ENCODE peak calls at places on chromosomes 6 and 20, in seven cellular contexts. U is esophagus squamous epithelium, P is H1, J is spleen, K is tibial nerve, N is upper lobe of left lung, D is adrenal gland. H is an unnamed sample.

GRCh38 chr6:67252663-67253062 is 1382.4 kb upstream of the ADGRB3 start:
- DNase-seq in N (no peak), J (no peak), U (no peak), K (no peak), P (no peak), D (peak; percentile 61), H (no peak)

GRCh38 chr6:168411793-168412192 is 29.2 kb upstream of the SMOC2 start:
- DNase-seq in D (peak; percentile 2), P (peak; percentile 34), K (no peak), J (no peak), N (no peak), U (no peak), H (no peak)

GRCh38 chr6:43986177-43986825 is 141.0 kb downstream of the MRPL14 start:
- DNase-seq in U (no peak), N (no peak), K (no peak), D (no peak), P (no peak), J (no peak), H (no peak)

GRCh38 chr6:13496508-13497180 is 9.2 kb upstream of the GFOD1 start:
- DNase-seq in N (no peak), P (no peak), K (no peak), J (no peak), U (no peak), D (no peak), H (no peak)

GRCh38 chr20:4638826-4639225 is 82.9 kb upstream of the PRND start:
- DNase-seq in P (no peak), D (no peak), K (no peak), J (no peak), N (no peak), U (no peak), H (no peak)

GRCh38 chr6:90454835-90455427 is 131.9 kb downstream of the MAP3K7 start:
- DNase-seq in J (no peak), U (no peak), P (no peak), N (no peak), K (no peak), D (no peak), H (no peak)

GRCh38 chr6:24543683-24544082 is 48.9 kb downstream of the ALDH5A1 start:
- DNase-seq in U (no peak), D (no peak), K (no peak), N (no peak), P (no peak), J (no peak), H (no peak)

GRCh38 chr6:101000334-101000733 is 119.2 kb upstream of the ASCC3 start:
- DNase-seq in N (peak; percentile 28), D (no peak), P (no peak), U (no peak), K (no peak), J (no peak), H (no peak)

GRCh38 chr20:6959900-6960312 is 192.4 kb downstream of the BMP2 start:
- DNase-seq in J (no peak), D (no peak), U (no peak), K (no peak), N (no peak), P (no peak), H (no peak)

GRCh38 chr6:27592481-27593199 is 119.7 kb upstream of the ZNF184 start:
- DNase-seq in D (no peak), J (no peak), P (peak; percentile 92), N (no peak), K (no peak), U (no peak), H (no peak)
- H3K4me3 ChIP-seq in D (no peak overlapping the region), J (no peak overlapping the region), P (peak overlapping the region; percentile 94), N (no peak overlapping the region), K (peak overlapping the region; percentile 13), U (peak overlapping the region; percentile 37), H (no peak overlapping the region)

GRCh38 chr6:25928562-25929324 is 1.7 kb downstream of the SLC17A2 start:
- DNase-seq in U (no peak), P (no peak), K (no peak), J (no peak), N (no peak), D (no peak), H (no peak)
- TF ChIP-seq POLR2A in U (no peak), P (no peak), K (no peak), J (no peak), N (no peak), D (no peak), H (no peak)

GRCh38 chr20:32513031-32513866 is 71.9 kb downstream of the NOL4L start:
- DNase-seq in J (no peak), P (no peak), K (no peak), N (no peak), U (no peak), D (no peak), H (no peak)
- H3K4me3 ChIP-seq in J (no peak overlapping the region), P (no peak overlapping the region), K (no peak overlapping the region), N (no peak overlapping the region), U (no peak overlapping the region), D (no peak overlapping the region), H (no peak overlapping the region)

GRCh38 chr6:82362144-82362543 is 1.5 kb upstream of the TPBG start:
- DNase-seq in N (no peak), U (no peak), P (no peak), D (no peak), K (no peak), J (no peak), H (no peak)

GRCh38 chr6:82362868-82363267 is 749 bp upstream of the TPBG start:
- DNase-seq in D (no peak), P (no peak), K (no peak), N (no peak), J (no peak), U (no peak), H (no peak)

GRCh38 chr6:82365011-82365751 is 1.6 kb downstream of the TPBG start:
- DNase-seq in P (peak; percentile 75), N (peak; percentile 25), K (no peak), D (no peak), U (no peak), J (peak; percentile 74), H (no peak)

GRCh38 chr6:82364087-82365010 is 732 bp downstream of the TPBG start:
- DNase-seq in P (peak; percentile 83), D (no peak), N (peak; percentile 39), K (peak; percentile 33), U (no peak), J (peak; percentile 76), H (peak; percentile 92)

GRCh38 chr6:82363368-82364086 is at the start of gene TPBG:
- DNase-seq in U (no peak), D (peak; percentile 51), K (peak; percentile 19), J (peak; percentile 73), N (peak; percentile 45), P (peak; percentile 90), H (peak; percentile 90)
- TF ChIP-seq POLR2A in U (peak; percentile 59), D (no peak), K (peak; percentile 8), J (no peak), N (no peak), P (no peak), H (no peak)

DNA sequence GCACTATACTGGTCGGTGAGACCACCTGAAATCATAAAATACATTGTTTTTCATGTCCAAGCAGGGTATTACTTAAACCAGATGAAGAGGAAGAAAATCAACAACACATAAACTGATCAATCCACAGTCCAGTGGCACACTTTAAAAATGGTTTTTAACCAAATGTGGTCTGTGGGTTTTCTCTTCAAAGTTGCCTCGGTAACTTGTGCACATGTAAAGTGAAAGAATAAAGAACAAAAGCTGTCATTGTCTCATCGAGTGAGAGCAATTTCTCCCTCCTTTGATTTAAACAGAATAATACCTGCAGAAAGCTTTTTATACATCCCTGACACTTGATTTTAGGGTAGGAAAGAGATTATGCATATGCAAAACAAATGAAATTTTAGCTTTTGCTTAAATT is 3.7 kb downstream of the FLRT3 start:
- DNase-seq in P (no peak), K (no peak), J (no peak), U (no peak), D (no peak), N (no peak), H (no peak)
- H3K4me3 ChIP-seq in P (no peak overlapping the region), K (peak overlapping the region; percentile 57), J (no peak overlapping the region), U (peak overlapping the region; percentile 62), D (no peak overlapping the region), N (peak overlapping the region; percentile 41), H (no peak overlapping the region)